ENCODE peak calls at places on chromosomes 11 and 22, in six cellular contexts. M, L, R, X, T and V are unnamed samples.
A peak's percentile ranks its signal among the peaks of the same experiment; 100 is the strongest.

GRCh38 chr22:29555065-29555644 is 1.6 kb upstream of the THOC5 start:
- DNase-seq in X (no peak), R (no peak), M (peak; percentile 11), T (no peak), L (no peak), V (no peak)

GRCh38 chr11:129767827-129768226 is 47.8 kb upstream of the TMEM45B start:
- DNase-seq in X (no peak), T (no peak), L (no peak), R (no peak), M (no peak), V (no peak)

GRCh38 chr11:11816511-11817319 is 25.1 kb upstream of the USP47 start:
- DNase-seq in R (no peak), T (no peak), L (no peak), X (no peak), M (no peak), V (no peak)

GRCh38 chr11:33696931-33697638 is 3.5 kb downstream of the C11orf91 start:
- DNase-seq in R (no peak), L (no peak), X (no peak), M (no peak), T (no peak), V (no peak)

GRCh38 chr11:57072640-57073039 is 83.9 kb downstream of the OR5AK2 start:
- DNase-seq in R (no peak), X (no peak), L (no peak), M (no peak), T (peak; percentile 2), V (no peak)

GRCh38 chr11:92767416-92767815 is 202.0 kb upstream of the MTNR1B start:
- DNase-seq in R (no peak), T (no peak), L (no peak), M (no peak), X (no peak), V (no peak)

GRCh38 chr11:113273720-113274119 is 40.7 kb upstream of the TTC12 start:
- DNase-seq in M (no peak), L (no peak), X (no peak), R (no peak), T (no peak), V (no peak)

GRCh38 chr11:83948205-83948604 is 662.0 kb upstream of the CCDC90B start:
- DNase-seq in R (no peak), L (no peak), M (no peak), X (no peak), T (no peak), V (no peak)

GRCh38 chr11:96045622-96046456 is 121.9 kb upstream of the MTMR2 start:
- DNase-seq in X (peak; percentile 42), L (no peak), T (no peak), M (no peak), R (peak; percentile 67), V (no peak)

GRCh38 chr11:124724854-124725718 is 14.7 kb upstream of the NRGN start:
- DNase-seq in R (no peak), T (no peak), X (no peak), L (no peak), M (peak; percentile 42), V (peak; percentile 74)

GRCh38 chr11:7538023-7538422 is 24.2 kb downstream of the PPFIBP2 start:
- DNase-seq in T (no peak), X (no peak), M (no peak), L (no peak), R (peak; percentile 73), V (no peak)

GRCh38 chr11:127003260-127003981 is 2.9 kb upstream of the KIRREL3 start:
- DNase-seq in X (no peak), T (no peak), L (no peak), R (no peak), M (no peak), V (no peak)

GRCh38 chr11:102632026-102632425 is 6.9 kb upstream of the MMP20 start:
- DNase-seq in L (no peak), T (no peak), M (no peak), X (no peak), R (no peak), V (no peak)

GRCh38 chr22:39486951-39487825 is 14.9 kb upstream of the MIEF1 start:
- DNase-seq in L (no peak), R (peak; percentile 56), T (no peak), M (no peak), X (no peak), V (no peak)

GRCh38 chr11:87466228-87466627 is 428.5 kb downstream of the TMEM135 start:
- DNase-seq in M (peak; percentile 9), T (no peak), R (peak; percentile 86), X (no peak), L (no peak), V (no peak)

GRCh38 chr11:112655386-112655785 is 305.8 kb upstream of the NCAM1 start:
- DNase-seq in L (no peak), M (peak; percentile 32), X (peak; percentile 33), R (peak; percentile 84), T (no peak), V (no peak)

GRCh38 chr11:125148743-125149142 is 15.8 kb upstream of the PKNOX2 start:
- DNase-seq in L (no peak), R (no peak), M (no peak), T (no peak), X (no peak), V (no peak)

GRCh38 chr11:1484716-1485503 is 1.7 kb downstream of the MOB2 start:
- DNase-seq in R (peak; percentile 78), L (no peak), T (no peak), X (no peak), M (no peak), V (peak; percentile 69)

GRCh38 chr11:68383976-68384501 is 71.6 kb downstream of the LRP5 start:
- DNase-seq in L (no peak), X (peak; percentile 71), R (peak; percentile 83), M (peak; percentile 75), T (peak; percentile 24), V (peak; percentile 61)

GRCh38 chr22:33747576-33748180 is 172.6 kb downstream of the LARGE1 start:
- DNase-seq in X (peak; percentile 28), L (no peak), R (no peak), M (peak; percentile 28), T (no peak), V (no peak)

GRCh38 chr11:3123316-3123715 is 41.8 kb downstream of the OSBPL5 start:
- DNase-seq in R (peak; percentile 96), M (peak; percentile 65), T (no peak), X (no peak), L (peak; percentile 94), V (peak; percentile 72)

GRCh38 chr11:2702771-2703486 is 3.1 kb upstream of the KCNQ1OT1 start:
- DNase-seq in R (peak; percentile 48), L (peak; percentile 47), M (no peak), T (no peak), X (no peak), V (peak; percentile 66)

GRCh38 chr11:68798221-68798813 is 43.4 kb downstream of the CPT1A start:
- DNase-seq in L (no peak), X (no peak), M (peak; percentile 34), R (no peak), T (no peak), V (peak; percentile 79)

GRCh38 chr11:110034816-110035215 is 58.4 kb upstream of the ZC3H12C start:
- DNase-seq in M (no peak), R (no peak), X (no peak), T (no peak), L (no peak), V (no peak)

GRCh38 chr11:23540101-23540561 is 679.9 kb upstream of the CCDC179 start:
- DNase-seq in L (no peak), M (no peak), R (peak; percentile 44), T (no peak), X (no peak), V (no peak)

GRCh38 chr11:76237041-76237649 is 30.8 kb upstream of the WNT11 start:
- DNase-seq in R (no peak), X (no peak), T (no peak), L (no peak), M (no peak), V (no peak)

GRCh38 chr11:76234704-76235232 is 28.5 kb upstream of the WNT11 start:
- DNase-seq in T (no peak), R (peak; percentile 84), X (peak; percentile 26), L (no peak), M (no peak), V (peak; percentile 86)

GRCh38 chr11:76236092-76237026 is 30.1 kb upstream of the WNT11 start:
- DNase-seq in L (peak; percentile 87), X (peak; percentile 51), M (peak; percentile 63), T (peak; percentile 16), R (peak; percentile 86), V (peak; percentile 89)

GRCh38 chr11:76233936-76234703 is 27.8 kb upstream of the WNT11 start:
- DNase-seq in R (peak; percentile 89), L (peak; percentile 85), X (no peak), M (peak; percentile 55), T (no peak), V (peak; percentile 87)

DNA sequence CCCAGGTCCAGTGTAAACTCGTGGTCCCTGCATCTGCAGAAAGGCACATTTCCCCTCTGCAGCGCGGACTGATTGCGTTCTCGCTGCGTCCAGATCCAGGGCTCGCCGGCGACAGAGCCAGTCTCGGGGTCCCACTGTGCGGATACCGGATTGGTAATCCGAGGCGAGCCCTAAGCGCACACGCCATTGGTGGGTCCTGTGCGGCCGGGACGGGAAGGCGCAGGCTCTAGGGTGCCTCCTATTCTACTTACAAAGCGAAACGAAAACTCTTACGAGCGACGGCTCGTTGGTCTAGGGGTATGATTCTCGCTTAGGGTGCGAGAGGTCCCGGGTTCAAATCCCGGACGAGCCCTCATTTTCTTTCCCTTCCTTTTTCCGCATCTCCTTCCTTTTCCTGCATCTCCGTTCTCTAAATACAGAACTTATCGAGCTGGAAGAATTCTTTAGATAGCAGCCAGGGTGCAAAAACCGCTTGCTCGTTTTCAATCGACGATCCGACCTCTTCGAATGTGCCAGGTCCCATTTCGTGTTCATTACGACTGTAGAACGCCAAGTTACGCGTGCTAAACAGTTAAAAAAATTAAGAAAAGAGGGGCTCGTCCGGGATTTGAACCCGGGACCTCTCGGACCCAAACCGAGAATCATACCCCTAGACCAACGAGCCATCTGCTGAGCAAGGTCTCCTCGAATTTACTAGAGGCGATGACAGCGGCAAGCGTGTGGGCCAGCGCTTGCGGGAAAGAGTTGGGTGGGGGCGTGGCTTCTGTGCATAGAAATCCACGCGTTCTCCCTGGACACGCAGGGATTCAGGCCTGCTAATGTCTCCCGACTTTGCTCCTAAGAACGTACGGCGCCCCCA is 29.2 kb upstream of the WNT11 start:
- DNase-seq in X (peak; percentile 89), R (peak; percentile 95), L (peak; percentile 94), T (peak; percentile 79), M (peak; percentile 91), V (peak; percentile 95)
- TF ChIP-seq POLR2A in X (no peak), R (peak; percentile 33), L (peak; percentile 3), T (no peak), M (peak; percentile 39), V (peak; percentile 15)

GRCh38 chr22:17910561-17911311 is 113.6 kb downstream of the MICAL3 start:
- DNase-seq in T (no peak), M (peak; percentile 40), R (peak; percentile 94), X (no peak), L (no peak), V (peak; percentile 81)
- H3K4me3 ChIP-seq in T (no peak overlapping the region), M (no peak overlapping the region), R (no peak overlapping the region), X (no peak overlapping the region), L (no peak overlapping the region), V (no peak overlapping the region)

DNA sequence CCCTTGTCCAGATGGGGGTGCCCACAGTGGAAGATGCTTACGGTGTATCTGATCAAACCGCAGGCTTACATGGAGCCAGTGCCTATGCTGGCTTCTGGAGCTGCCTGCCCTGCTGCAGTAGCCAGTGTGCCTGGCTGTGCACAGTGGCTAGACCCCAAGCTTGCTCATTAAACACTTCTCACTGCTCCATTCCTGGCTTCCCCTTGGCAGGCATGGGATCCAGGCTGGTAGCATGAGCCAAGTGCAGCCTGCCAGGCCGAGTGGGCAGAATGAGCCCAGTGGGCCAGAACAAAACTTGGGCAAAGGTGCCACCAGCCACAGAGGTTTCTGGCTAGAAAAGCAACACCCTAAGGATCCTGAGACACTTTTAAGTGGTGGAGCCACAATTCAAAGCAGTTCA is 55.4 kb upstream of the B3GNT6 start:
- DNase-seq in X (no peak), T (no peak), M (no peak), L (no peak), R (no peak), V (no peak)
- TF ChIP-seq POLR2AphosphoS5 in X (no peak), T (no peak), M (no peak), L (no peak), R (no peak), V (no peak)

GRCh38 chr11:73072935-73073481 is 69.1 kb downstream of the FCHSD2 start:
- DNase-seq in X (no peak), T (no peak), L (no peak), R (no peak), M (no peak), V (no peak)
- TF ChIP-seq POLR2A in X (no peak), T (no peak), L (no peak), R (no peak), M (no peak), V (no peak)